ENCODE peak calls at places on chromosome 18, in five cellular contexts. One of them, this sample, is unnamed.

GRCh38 chr18:63342206-63342605 is 22.6 kb upstream of the BCL2 start:
- DNase-seq in tibial artery: no peak
- DNase-seq in mammary epithelial cell: no peak
- DNase-seq in heart left ventricle: no peak
- DNase-seq in A549: peak; percentile 64
- DNase-seq in this sample: no peak

GRCh38 chr18:9803698-9804516 is 81.9 kb upstream of the TXNDC2 start:
- DNase-seq in tibial artery: peak; percentile 41
- DNase-seq in mammary epithelial cell: no peak
- DNase-seq in heart left ventricle: peak; percentile 62
- DNase-seq in A549: no peak
- DNase-seq in this sample: peak; percentile 57

GRCh38 chr18:14949800-14950415 is 201.9 kb downstream of the ANKRD30B start:
- DNase-seq in tibial artery: no peak
- DNase-seq in mammary epithelial cell: no peak
- DNase-seq in heart left ventricle: no peak
- DNase-seq in A549: no peak
- DNase-seq in this sample: no peak

GRCh38 chr18:63078471-63078870 is 241.1 kb downstream of the BCL2 start:
- DNase-seq in tibial artery: no peak
- DNase-seq in mammary epithelial cell: no peak
- DNase-seq in heart left ventricle: no peak
- DNase-seq in A549: no peak
- DNase-seq in this sample: no peak

GRCh38 chr18:59799383-59800015 is 100.3 kb upstream of the PMAIP1 start:
- DNase-seq in tibial artery: no peak
- DNase-seq in mammary epithelial cell: no peak
- DNase-seq in heart left ventricle: no peak
- DNase-seq in A549: no peak
- DNase-seq in this sample: no peak

GRCh38 chr18:58567453-58568196 is 61.3 kb downstream of the ALPK2 start:
- DNase-seq in tibial artery: no peak
- DNase-seq in mammary epithelial cell: peak; percentile 98
- DNase-seq in heart left ventricle: peak; percentile 36
- DNase-seq in A549: peak; percentile 25
- DNase-seq in this sample: peak; percentile 28

GRCh38 chr18:48902023-48902855 is 48.5 kb downstream of the SMAD7 start:
- DNase-seq in tibial artery: peak; percentile 93
- DNase-seq in mammary epithelial cell: peak; percentile 73
- DNase-seq in heart left ventricle: peak; percentile 92
- DNase-seq in A549: peak; percentile 52
- DNase-seq in this sample: peak; percentile 83

GRCh38 chr18:48422947-48423378 is 13.8 kb upstream of the ZBTB7C start:
- DNase-seq in tibial artery: no peak
- DNase-seq in mammary epithelial cell: no peak
- DNase-seq in heart left ventricle: no peak
- DNase-seq in A549: no peak
- DNase-seq in this sample: no peak

GRCh38 chr18:78947291-78947690 is 32.3 kb upstream of the SALL3 start:
- DNase-seq in tibial artery: no peak
- DNase-seq in mammary epithelial cell: no peak
- DNase-seq in heart left ventricle: no peak
- DNase-seq in A549: no peak
- DNase-seq in this sample: no peak

GRCh38 chr18:74171910-74172606 is 23.7 kb downstream of the TIMM21 start:
- DNase-seq in tibial artery: no peak
- DNase-seq in mammary epithelial cell: no peak
- DNase-seq in heart left ventricle: no peak
- DNase-seq in A549: no peak
- DNase-seq in this sample: no peak

GRCh38 chr18:830315-830901 is 18.4 kb upstream of the YES1 start:
- DNase-seq in tibial artery: peak; percentile 33
- DNase-seq in mammary epithelial cell: peak; percentile 11
- DNase-seq in heart left ventricle: peak; percentile 40
- DNase-seq in A549: no peak
- DNase-seq in this sample: no peak

GRCh38 chr18:37956020-37956419 is 390.4 kb upstream of the CELF4 start:
- DNase-seq in tibial artery: no peak
- DNase-seq in mammary epithelial cell: no peak
- DNase-seq in heart left ventricle: no peak
- DNase-seq in A549: no peak
- DNase-seq in this sample: no peak

GRCh38 chr18:59537581-59537980 is 159.6 kb downstream of the CCBE1 start:
- DNase-seq in tibial artery: no peak
- DNase-seq in mammary epithelial cell: no peak
- DNase-seq in heart left ventricle: no peak
- DNase-seq in A549: no peak
- DNase-seq in this sample: no peak

GRCh38 chr18:50969448-50969847 is 1.6 kb downstream of the ELAC1 start:
- DNase-seq in tibial artery: no peak
- DNase-seq in mammary epithelial cell: no peak
- DNase-seq in heart left ventricle: no peak
- DNase-seq in A549: no peak
- DNase-seq in this sample: no peak

GRCh38 chr18:29060349-29060748 is 883.4 kb upstream of the CDH2 start:
- DNase-seq in tibial artery: no peak
- DNase-seq in mammary epithelial cell: no peak
- DNase-seq in heart left ventricle: no peak
- DNase-seq in A549: no peak
- DNase-seq in this sample: no peak

GRCh38 chr18:55097406-55098170 is 138.3 kb upstream of the CCDC68 start:
- DNase-seq in tibial artery: no peak
- DNase-seq in mammary epithelial cell: no peak
- DNase-seq in heart left ventricle: no peak
- DNase-seq in A549: no peak
- DNase-seq in this sample: no peak

GRCh38 chr18:62324917-62325805 is at the start of gene TNFRSF11A:
- DNase-seq in tibial artery: no peak
- DNase-seq in mammary epithelial cell: peak; percentile 58
- DNase-seq in heart left ventricle: no peak
- DNase-seq in A549: peak; percentile 38
- DNase-seq in this sample: peak; percentile 64

GRCh38 chr18:31245820-31246219 is 72.1 kb upstream of the DSG1 start:
- DNase-seq in tibial artery: no peak
- DNase-seq in mammary epithelial cell: peak; percentile 86
- DNase-seq in heart left ventricle: no peak
- DNase-seq in A549: no peak
- DNase-seq in this sample: no peak

GRCh38 chr18:31241425-31241824 is 76.5 kb upstream of the DSG1 start:
- DNase-seq in tibial artery: no peak
- DNase-seq in mammary epithelial cell: peak; percentile 68
- DNase-seq in heart left ventricle: no peak
- DNase-seq in A549: no peak
- DNase-seq in this sample: no peak

GRCh38 chr18:31243740-31244512 is 74.0 kb upstream of the DSG1 start:
- DNase-seq in tibial artery: no peak
- DNase-seq in mammary epithelial cell: peak; percentile 75
- DNase-seq in heart left ventricle: peak; percentile 10
- DNase-seq in A549: no peak
- DNase-seq in this sample: no peak

GRCh38 chr18:31244737-31245432 is 73.1 kb upstream of the DSG1 start:
- DNase-seq in tibial artery: no peak
- DNase-seq in mammary epithelial cell: peak; percentile 63
- DNase-seq in heart left ventricle: no peak
- DNase-seq in A549: no peak
- DNase-seq in this sample: no peak

DNA sequence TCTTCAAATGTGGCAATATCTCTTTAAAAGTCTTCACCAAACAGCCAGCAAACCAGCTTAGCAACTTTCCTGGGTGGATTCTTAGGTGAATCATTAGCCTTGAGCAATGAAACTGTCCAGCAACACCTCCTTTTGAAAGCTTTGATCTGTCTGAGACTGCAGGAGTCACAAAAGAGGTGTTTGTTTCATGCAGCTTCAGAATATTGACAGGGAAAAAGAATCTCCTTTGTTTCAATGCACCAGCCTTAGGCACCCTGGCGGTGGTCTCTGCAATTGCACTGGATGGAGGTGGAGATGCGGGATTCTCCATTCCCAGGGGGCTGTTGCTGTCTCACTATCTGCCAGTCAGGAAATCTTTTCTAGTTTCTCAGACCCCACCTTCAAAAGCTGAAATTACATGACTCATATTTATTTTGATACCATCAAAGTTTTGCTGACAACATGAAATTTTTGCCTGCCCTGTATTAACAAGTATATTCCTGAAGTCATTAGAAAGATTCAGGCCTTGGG is 76.0 kb upstream of the DSG1 start:
- DNase-seq in tibial artery: no peak
- DNase-seq in mammary epithelial cell: peak; percentile 99
- DNase-seq in heart left ventricle: no peak
- DNase-seq in A549: peak; percentile 69
- DNase-seq in this sample: no peak
- TF ChIP-seq CTCF in tibial artery: peak; percentile 9
- TF ChIP-seq CTCF in mammary epithelial cell: peak; percentile 84
- TF ChIP-seq CTCF in heart left ventricle: no peak
- TF ChIP-seq CTCF in A549: peak; percentile 50
- TF ChIP-seq CTCF in this sample: peak; percentile 41

GRCh38 chr18:75221397-75221796 is 10.8 kb downstream of the TSHZ1 start:
- DNase-seq in tibial artery: no peak
- DNase-seq in mammary epithelial cell: no peak
- DNase-seq in heart left ventricle: no peak
- DNase-seq in A549: no peak
- DNase-seq in this sample: no peak

GRCh38 chr18:75219684-75220083 is 9.1 kb downstream of the TSHZ1 start:
- DNase-seq in tibial artery: no peak
- DNase-seq in mammary epithelial cell: no peak
- DNase-seq in heart left ventricle: no peak
- DNase-seq in A549: no peak
- DNase-seq in this sample: no peak

GRCh38 chr18:75223687-75224347 is 13.2 kb downstream of the TSHZ1 start:
- DNase-seq in tibial artery: no peak
- DNase-seq in mammary epithelial cell: no peak
- DNase-seq in heart left ventricle: no peak
- DNase-seq in A549: no peak
- DNase-seq in this sample: no peak

GRCh38 chr18:75220786-75221355 is 10.3 kb downstream of the TSHZ1 start:
- DNase-seq in tibial artery: no peak
- DNase-seq in mammary epithelial cell: no peak
- DNase-seq in heart left ventricle: no peak
- DNase-seq in A549: no peak
- DNase-seq in this sample: no peak

DNA sequence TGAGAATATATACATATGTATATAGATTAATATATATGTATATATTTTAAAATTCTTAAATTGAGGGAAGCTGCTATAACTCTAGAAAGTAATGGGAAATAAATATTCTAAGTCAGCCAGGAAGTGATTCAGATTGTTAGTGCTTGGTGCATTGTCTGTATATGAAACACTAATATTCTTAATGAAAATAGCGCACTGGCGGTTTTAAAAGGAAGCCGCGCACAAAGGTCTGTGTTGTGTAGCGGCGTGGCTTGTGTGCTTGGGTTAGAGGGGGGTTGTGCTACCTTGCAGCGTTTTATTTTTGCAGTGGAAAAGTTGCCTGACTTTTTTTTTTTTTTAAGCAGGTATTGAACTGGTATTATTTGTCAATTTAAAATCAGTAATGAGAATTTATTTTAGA is 11.3 kb downstream of the TSHZ1 start:
- DNase-seq in tibial artery: no peak
- DNase-seq in mammary epithelial cell: no peak
- DNase-seq in heart left ventricle: no peak
- DNase-seq in A549: no peak
- DNase-seq in this sample: no peak
- H3K4me1 ChIP-seq in tibial artery: no peaks in the 10 kb centered on the region
- H3K4me1 ChIP-seq in mammary epithelial cell: no peaks in the 10 kb centered on the region
- H3K4me1 ChIP-seq in heart left ventricle: peaks cover 80% of the 10 kb centered on the region
- H3K4me1 ChIP-seq in A549: peaks cover 5% of the 10 kb centered on the region
- H3K4me1 ChIP-seq in this sample: peaks cover 53% of the 10 kb centered on the region

GRCh38 chr18:8197510-8197909 is 411.7 kb upstream of the RAB12 start:
- DNase-seq in tibial artery: no peak
- DNase-seq in mammary epithelial cell: no peak
- DNase-seq in heart left ventricle: no peak
- DNase-seq in A549: no peak
- DNase-seq in this sample: no peak
- H3K4me3 ChIP-seq in tibial artery: no peak overlapping the region
- H3K4me3 ChIP-seq in mammary epithelial cell: no peak overlapping the region
- H3K4me3 ChIP-seq in heart left ventricle: no peak overlapping the region
- H3K4me3 ChIP-seq in A549: no peak overlapping the region
- H3K4me3 ChIP-seq in this sample: no peak overlapping the region

DNA sequence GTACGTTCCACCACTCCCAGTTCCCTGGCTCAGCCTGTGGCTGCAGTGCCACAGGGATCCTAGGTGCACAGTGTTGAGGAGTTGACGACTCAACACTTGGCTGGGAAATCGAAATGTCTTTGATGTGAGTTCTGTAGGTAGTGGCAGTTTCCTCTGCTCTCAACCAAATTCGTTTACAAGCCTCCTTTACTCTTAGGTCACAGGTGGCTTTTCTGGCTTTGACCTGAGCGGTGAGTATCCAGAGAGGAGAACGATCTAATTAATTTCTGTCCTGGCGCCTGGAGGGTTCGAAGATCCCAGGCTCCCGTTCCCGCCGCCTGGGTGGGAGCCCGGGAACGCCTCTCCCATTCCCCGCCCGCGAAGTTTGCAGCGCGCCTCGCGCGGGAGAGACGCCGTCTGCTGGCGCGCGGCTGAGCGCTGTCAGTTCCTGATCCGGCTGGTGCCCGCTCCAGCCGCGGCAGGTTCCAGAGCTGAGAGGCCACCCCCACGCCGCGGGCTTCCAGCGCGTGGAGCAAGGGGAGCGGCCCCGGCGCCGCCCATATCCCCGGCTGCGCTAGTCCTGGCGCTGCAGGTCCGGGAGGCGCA is at the start of gene LAMA3:
- DNase-seq in tibial artery: peak; percentile 40
- DNase-seq in mammary epithelial cell: peak; percentile 57
- DNase-seq in heart left ventricle: peak; percentile 68
- DNase-seq in A549: peak; percentile 46
- DNase-seq in this sample: peak; percentile 76
- TF ChIP-seq CTCF in tibial artery: peak; percentile 19
- TF ChIP-seq CTCF in mammary epithelial cell: no peak
- TF ChIP-seq CTCF in heart left ventricle: peak; percentile 16
- TF ChIP-seq CTCF in A549: peak; percentile 31
- TF ChIP-seq CTCF in this sample: peak; percentile 32

GRCh38 chr18:4640349-4641012 is 185.4 kb upstream of the DLGAP1 start:
- DNase-seq in tibial artery: no peak
- DNase-seq in mammary epithelial cell: no peak
- DNase-seq in heart left ventricle: no peak
- DNase-seq in A549: no peak
- DNase-seq in this sample: no peak
- H3K4me1 ChIP-seq in tibial artery: no peaks in the 10 kb centered on the region
- H3K4me1 ChIP-seq in mammary epithelial cell: no peaks in the 10 kb centered on the region
- H3K4me1 ChIP-seq in heart left ventricle: no peaks in the 10 kb centered on the region
- H3K4me1 ChIP-seq in A549: no peaks in the 10 kb centered on the region
- H3K4me1 ChIP-seq in this sample: no peaks in the 10 kb centered on the region

This sample was measured in right lobe of liver.